ENCODE peak calls at places on chromosomes 3 and 15, in eight cellular contexts. X, H, U, Y, D, G, N and L are unnamed samples.

GRCh38 chr3:20645340-20645739 is 459.3 kb upstream of the SGO1 start:
- DNase-seq in X (no peak), H (no peak), U (no peak), Y (no peak), D (no peak), G (no peak), N (no peak), L (no peak)

GRCh38 chr3:171374661-171375285 is 85.4 kb downstream of the TNIK start:
- DNase-seq in X (no peak), H (no peak), U (no peak), Y (no peak), D (no peak), G (no peak), N (no peak), L (no peak)

GRCh38 chr3:194083253-194084224 is 52.4 kb upstream of the HES1 start:
- DNase-seq in X (no peak), H (no peak), U (no peak), Y (no peak), D (no peak), G (no peak), N (no peak), L (no peak)

GRCh38 chr3:54056521-54056920 is 65.8 kb upstream of the CACNA2D3 start:
- DNase-seq in X (no peak), H (no peak), U (no peak), Y (no peak), D (no peak), G (no peak), N (no peak), L (no peak)

GRCh38 chr3:126766653-126767052 is 62.6 kb downstream of the CHCHD6 start:
- DNase-seq in X (no peak), H (no peak), U (no peak), Y (no peak), D (no peak), G (no peak), N (no peak), L (no peak)

GRCh38 chr15:63872759-63873510 is 39.2 kb upstream of the HERC1 start:
- DNase-seq in X (no peak), H (no peak), U (no peak), Y (no peak), D (no peak), G (no peak), N (no peak), L (no peak)

GRCh38 chr3:196662711-196663571 is 23.4 kb downstream of the NRROS start:
- DNase-seq in X (no peak), H (no peak), U (no peak), Y (no peak), D (no peak), G (no peak), N (no peak), L (no peak)

GRCh38 chr3:31288641-31289100 is 244.1 kb upstream of the STT3B start:
- DNase-seq in X (no peak), H (peak), U (peak), Y (no peak), D (no peak), G (no peak), N (no peak), L (no peak)

GRCh38 chr3:23108651-23109050 is 94.5 kb upstream of the UBE2E2 start:
- DNase-seq in X (no peak), H (no peak), U (no peak), Y (no peak), D (no peak), G (no peak), N (no peak), L (no peak)

GRCh38 chr15:51103330-51103729 is 8.6 kb upstream of the TNFAIP8L3 start:
- DNase-seq in X (no peak), H (no peak), U (no peak), Y (no peak), D (no peak), G (no peak), N (no peak), L (no peak)

GRCh38 chr3:39251576-39251975 is 28.3 kb downstream of the CX3CR1 start:
- DNase-seq in X (no peak), H (no peak), U (no peak), Y (no peak), D (no peak), G (no peak), N (no peak), L (no peak)

GRCh38 chr3:468172-468571 is 271.6 kb downstream of the CHL1 start:
- DNase-seq in X (no peak), H (no peak), U (no peak), Y (no peak), D (no peak), G (no peak), N (no peak), L (no peak)

GRCh38 chr15:39580630-39581500 is at the start of gene THBS1:
- DNase-seq in X (peak), H (peak), U (peak), Y (peak), D (peak), G (peak), N (no peak), L (no peak)

GRCh38 chr3:149576071-149576564 is 81.7 kb downstream of the WWTR1 start:
- DNase-seq in X (no peak), H (no peak), U (peak), Y (no peak), D (peak), G (no peak), N (no peak), L (no peak)

GRCh38 chr3:72909591-72909990 is 21.7 kb downstream of the GXYLT2 start:
- DNase-seq in X (no peak), H (no peak), U (no peak), Y (no peak), D (no peak), G (no peak), N (no peak), L (no peak)

GRCh38 chr3:173932624-173933023 is 535.1 kb downstream of the NLGN1 start:
- DNase-seq in X (no peak), H (no peak), U (no peak), Y (no peak), D (no peak), G (no peak), N (no peak), L (no peak)

GRCh38 chr3:43753743-43754142 is 63.0 kb downstream of the ABHD5 start:
- DNase-seq in X (no peak), H (no peak), U (no peak), Y (no peak), D (no peak), G (no peak), N (no peak), L (no peak)

GRCh38 chr15:100803158-100803440 is 76.5 kb upstream of the ALDH1A3 start:
- DNase-seq in X (no peak), H (no peak), U (no peak), Y (no peak), D (no peak), G (no peak), N (no peak), L (no peak)

GRCh38 chr3:76610150-76610549 is 429.7 kb upstream of the ROBO2 start:
- DNase-seq in X (peak), H (no peak), U (no peak), Y (no peak), D (no peak), G (no peak), N (no peak), L (no peak)

GRCh38 chr3:46660543-46661523 is 32.6 kb downstream of the ALS2CL start:
- DNase-seq in X (no peak), H (no peak), U (no peak), Y (no peak), D (no peak), G (peak), N (no peak), L (no peak)

GRCh38 chr15:98528056-98528725 is 120.1 kb upstream of the IGF1R start:
- DNase-seq in X (no peak), H (no peak), U (peak), Y (no peak), D (no peak), G (no peak), N (no peak), L (no peak)

GRCh38 chr3:115325539-115325938 is 178.5 kb upstream of the ZBTB20 start:
- DNase-seq in X (no peak), H (peak), U (peak), Y (no peak), D (no peak), G (no peak), N (no peak), L (no peak)

GRCh38 chr3:193828477-193828876 is 235.5 kb downstream of the OPA1 start:
- DNase-seq in X (no peak), H (no peak), U (no peak), Y (no peak), D (no peak), G (peak), N (no peak), L (no peak)

GRCh38 chr15:89781055-89781454 is 4.9 kb downstream of the MESP2 start:
- DNase-seq in X (no peak), H (no peak), U (no peak), Y (no peak), D (no peak), G (no peak), N (no peak), L (no peak)

GRCh38 chr3:188706599-188706998 is 465.2 kb upstream of the TPRG1 start:
- DNase-seq in X (no peak), H (no peak), U (no peak), Y (no peak), D (no peak), G (no peak), N (no peak), L (no peak)

GRCh38 chr15:78914027-78914764 is 30.6 kb downstream of the CTSH start:
- DNase-seq in X (no peak), H (no peak), U (peak), Y (no peak), D (no peak), G (no peak), N (no peak), L (no peak)

GRCh38 chr3:108698461-108698860 is 58.7 kb downstream of the RETNLB start:
- DNase-seq in X (no peak), H (no peak), U (no peak), Y (no peak), D (no peak), G (no peak), N (no peak), L (no peak)

GRCh38 chr3:123447749-123448502 is 964 bp downstream of the ADCY5 start:
- DNase-seq in X (peak), H (peak), U (no peak), Y (no peak), D (no peak), G (no peak), N (peak), L (no peak)

GRCh38 chr3:121295966-121296365 is 249.8 kb downstream of the POLQ start:
- DNase-seq in X (no peak), H (no peak), U (no peak), Y (no peak), D (no peak), G (no peak), N (no peak), L (no peak)

GRCh38 chr3:71753716-71754609 is at the start of gene GPR27:
- DNase-seq in X (no peak), H (peak), U (no peak), Y (no peak), D (no peak), G (no peak), N (peak), L (no peak)

GRCh38 chr15:31974154-31974794 is 56.0 kb upstream of the CHRNA7 start:
- DNase-seq in X (no peak), H (no peak), U (no peak), Y (no peak), D (no peak), G (no peak), N (no peak), L (no peak)

GRCh38 chr3:23752126-23752525 is 53.6 kb upstream of the UBE2E1 start:
- DNase-seq in X (no peak), H (no peak), U (no peak), Y (no peak), D (no peak), G (no peak), N (no peak), L (no peak)

GRCh38 chr15:74841761-74842385 is 1.1 kb downstream of the ULK3 start:
- DNase-seq in X (no peak), H (no peak), U (no peak), Y (no peak), D (no peak), G (no peak), N (no peak), L (no peak)